ENCODE peak calls at places on chromosomes 3 and 15, in seven cellular contexts. One of them, this sample, is unnamed.

GRCh38 chr3:71690222-71690821 is 34.9 kb downstream of the EIF4E3 start:
- DNase-seq in NCI-H510A: no peak
- DNase-seq in fibroblast of mammary gland: peak
- DNase-seq in substantia nigra: no peak
- DNase-seq in stimulated activated CD8-positive, alpha-beta memory T cell treated with anti-CD3 and anti-CD28 coated beads, Interleukin-4, amount 100 ng/mL, for 24 hours: no peak
- DNase-seq in heart left ventricle: no peak
- DNase-seq in NCI-H748 treated with DMSO at 0.1 percent for 48 hours: no peak
- DNase-seq in this sample: no peak

GRCh38 chr3:39249453-39250115 is 30.3 kb downstream of the CX3CR1 start:
- DNase-seq in NCI-H748 treated with DMSO at 0.1 percent for 48 hours: no peak
- DNase-seq in fibroblast of mammary gland: peak
- DNase-seq in stimulated activated CD8-positive, alpha-beta memory T cell treated with anti-CD3 and anti-CD28 coated beads, Interleukin-4, amount 100 ng/mL, for 24 hours: no peak
- DNase-seq in substantia nigra: no peak
- DNase-seq in NCI-H510A: no peak
- DNase-seq in heart left ventricle: no peak
- DNase-seq in this sample: no peak

GRCh38 chr3:147237991-147238390 is 168.4 kb downstream of the ZIC4 start:
- DNase-seq in NCI-H748 treated with DMSO at 0.1 percent for 48 hours: no peak
- DNase-seq in substantia nigra: no peak
- DNase-seq in stimulated activated CD8-positive, alpha-beta memory T cell treated with anti-CD3 and anti-CD28 coated beads, Interleukin-4, amount 100 ng/mL, for 24 hours: no peak
- DNase-seq in fibroblast of mammary gland: no peak
- DNase-seq in NCI-H510A: no peak
- DNase-seq in heart left ventricle: no peak
- DNase-seq in this sample: no peak

GRCh38 chr3:187251599-187251998 is 39.9 kb downstream of the MASP1 start:
- DNase-seq in NCI-H748 treated with DMSO at 0.1 percent for 48 hours: no peak
- DNase-seq in heart left ventricle: no peak
- DNase-seq in fibroblast of mammary gland: no peak
- DNase-seq in stimulated activated CD8-positive, alpha-beta memory T cell treated with anti-CD3 and anti-CD28 coated beads, Interleukin-4, amount 100 ng/mL, for 24 hours: no peak
- DNase-seq in substantia nigra: no peak
- DNase-seq in NCI-H510A: no peak
- DNase-seq in this sample: no peak

GRCh38 chr15:81338422-81339007 is 14.6 kb upstream of the STARD5 start:
- DNase-seq in fibroblast of mammary gland: peak
- DNase-seq in substantia nigra: no peak
- DNase-seq in NCI-H748 treated with DMSO at 0.1 percent for 48 hours: no peak
- DNase-seq in stimulated activated CD8-positive, alpha-beta memory T cell treated with anti-CD3 and anti-CD28 coated beads, Interleukin-4, amount 100 ng/mL, for 24 hours: no peak
- DNase-seq in NCI-H510A: no peak
- DNase-seq in heart left ventricle: peak
- DNase-seq in this sample: no peak

GRCh38 chr3:5016218-5017161 is 37.3 kb downstream of the BHLHE40 start:
- DNase-seq in NCI-H748 treated with DMSO at 0.1 percent for 48 hours: no peak
- DNase-seq in NCI-H510A: peak
- DNase-seq in stimulated activated CD8-positive, alpha-beta memory T cell treated with anti-CD3 and anti-CD28 coated beads, Interleukin-4, amount 100 ng/mL, for 24 hours: no peak
- DNase-seq in heart left ventricle: peak
- DNase-seq in fibroblast of mammary gland: peak
- DNase-seq in substantia nigra: no peak
- DNase-seq in this sample: peak

GRCh38 chr3:146052046-146052790 is 108.8 kb downstream of the PLOD2 start:
- DNase-seq in NCI-H510A: no peak
- DNase-seq in heart left ventricle: no peak
- DNase-seq in stimulated activated CD8-positive, alpha-beta memory T cell treated with anti-CD3 and anti-CD28 coated beads, Interleukin-4, amount 100 ng/mL, for 24 hours: no peak
- DNase-seq in NCI-H748 treated with DMSO at 0.1 percent for 48 hours: no peak
- DNase-seq in substantia nigra: no peak
- DNase-seq in fibroblast of mammary gland: no peak
- DNase-seq in this sample: no peak

GRCh38 chr15:45645026-45645980 is 10.5 kb downstream of the SQOR start:
- DNase-seq in NCI-H748 treated with DMSO at 0.1 percent for 48 hours: no peak
- DNase-seq in substantia nigra: no peak
- DNase-seq in heart left ventricle: no peak
- DNase-seq in fibroblast of mammary gland: peak
- DNase-seq in NCI-H510A: no peak
- DNase-seq in stimulated activated CD8-positive, alpha-beta memory T cell treated with anti-CD3 and anti-CD28 coated beads, Interleukin-4, amount 100 ng/mL, for 24 hours: no peak
- DNase-seq in this sample: no peak

GRCh38 chr15:38994310-38994709 is 429.7 kb upstream of the RASGRP1 start:
- DNase-seq in NCI-H748 treated with DMSO at 0.1 percent for 48 hours: no peak
- DNase-seq in stimulated activated CD8-positive, alpha-beta memory T cell treated with anti-CD3 and anti-CD28 coated beads, Interleukin-4, amount 100 ng/mL, for 24 hours: no peak
- DNase-seq in fibroblast of mammary gland: no peak
- DNase-seq in heart left ventricle: no peak
- DNase-seq in substantia nigra: peak
- DNase-seq in NCI-H510A: no peak
- DNase-seq in this sample: no peak

GRCh38 chr3:81216192-81216591 is 545.3 kb downstream of the GBE1 start:
- DNase-seq in NCI-H510A: no peak
- DNase-seq in NCI-H748 treated with DMSO at 0.1 percent for 48 hours: no peak
- DNase-seq in stimulated activated CD8-positive, alpha-beta memory T cell treated with anti-CD3 and anti-CD28 coated beads, Interleukin-4, amount 100 ng/mL, for 24 hours: no peak
- DNase-seq in fibroblast of mammary gland: peak
- DNase-seq in substantia nigra: no peak
- DNase-seq in heart left ventricle: no peak
- DNase-seq in this sample: no peak

GRCh38 chr3:172039352-172040077 is at the start of gene FNDC3B:
- DNase-seq in NCI-H748 treated with DMSO at 0.1 percent for 48 hours: peak
- DNase-seq in stimulated activated CD8-positive, alpha-beta memory T cell treated with anti-CD3 and anti-CD28 coated beads, Interleukin-4, amount 100 ng/mL, for 24 hours: peak
- DNase-seq in heart left ventricle: peak
- DNase-seq in fibroblast of mammary gland: peak
- DNase-seq in substantia nigra: peak
- DNase-seq in NCI-H510A: peak
- DNase-seq in this sample: peak

GRCh38 chr3:171388537-171388936 is 71.7 kb downstream of the TNIK start:
- DNase-seq in stimulated activated CD8-positive, alpha-beta memory T cell treated with anti-CD3 and anti-CD28 coated beads, Interleukin-4, amount 100 ng/mL, for 24 hours: no peak
- DNase-seq in NCI-H510A: no peak
- DNase-seq in heart left ventricle: no peak
- DNase-seq in fibroblast of mammary gland: no peak
- DNase-seq in substantia nigra: no peak
- DNase-seq in NCI-H748 treated with DMSO at 0.1 percent for 48 hours: no peak
- DNase-seq in this sample: no peak

GRCh38 chr15:44296625-44297524 is 8.4 kb downstream of the GOLM2 start:
- DNase-seq in NCI-H510A: peak
- DNase-seq in heart left ventricle: no peak
- DNase-seq in substantia nigra: no peak
- DNase-seq in fibroblast of mammary gland: peak
- DNase-seq in stimulated activated CD8-positive, alpha-beta memory T cell treated with anti-CD3 and anti-CD28 coated beads, Interleukin-4, amount 100 ng/mL, for 24 hours: no peak
- DNase-seq in NCI-H748 treated with DMSO at 0.1 percent for 48 hours: no peak
- DNase-seq in this sample: no peak

GRCh38 chr15:77474310-77474986 is 53.8 kb downstream of the HMG20A start:
- DNase-seq in stimulated activated CD8-positive, alpha-beta memory T cell treated with anti-CD3 and anti-CD28 coated beads, Interleukin-4, amount 100 ng/mL, for 24 hours: no peak
- DNase-seq in NCI-H510A: no peak
- DNase-seq in fibroblast of mammary gland: no peak
- DNase-seq in NCI-H748 treated with DMSO at 0.1 percent for 48 hours: no peak
- DNase-seq in heart left ventricle: no peak
- DNase-seq in substantia nigra: no peak
- DNase-seq in this sample: no peak

GRCh38 chr3:127151992-127152391 is 40.9 kb upstream of the PRR23E start:
- DNase-seq in substantia nigra: no peak
- DNase-seq in stimulated activated CD8-positive, alpha-beta memory T cell treated with anti-CD3 and anti-CD28 coated beads, Interleukin-4, amount 100 ng/mL, for 24 hours: no peak
- DNase-seq in NCI-H748 treated with DMSO at 0.1 percent for 48 hours: no peak
- DNase-seq in heart left ventricle: no peak
- DNase-seq in NCI-H510A: no peak
- DNase-seq in fibroblast of mammary gland: peak
- DNase-seq in this sample: no peak

GRCh38 chr15:25848769-25849430 is 14.2 kb downstream of the ATP10A start:
- DNase-seq in substantia nigra: no peak
- DNase-seq in NCI-H510A: no peak
- DNase-seq in heart left ventricle: no peak
- DNase-seq in fibroblast of mammary gland: no peak
- DNase-seq in stimulated activated CD8-positive, alpha-beta memory T cell treated with anti-CD3 and anti-CD28 coated beads, Interleukin-4, amount 100 ng/mL, for 24 hours: no peak
- DNase-seq in NCI-H748 treated with DMSO at 0.1 percent for 48 hours: no peak
- DNase-seq in this sample: no peak

GRCh38 chr3:123773681-123774431 is 110.3 kb downstream of the MYLK start:
- DNase-seq in NCI-H510A: no peak
- DNase-seq in fibroblast of mammary gland: peak
- DNase-seq in NCI-H748 treated with DMSO at 0.1 percent for 48 hours: no peak
- DNase-seq in heart left ventricle: no peak
- DNase-seq in stimulated activated CD8-positive, alpha-beta memory T cell treated with anti-CD3 and anti-CD28 coated beads, Interleukin-4, amount 100 ng/mL, for 24 hours: no peak
- DNase-seq in substantia nigra: peak
- DNase-seq in this sample: no peak

GRCh38 chr3:31234143-31234542 is 298.6 kb upstream of the STT3B start:
- DNase-seq in NCI-H748 treated with DMSO at 0.1 percent for 48 hours: no peak
- DNase-seq in fibroblast of mammary gland: no peak
- DNase-seq in substantia nigra: no peak
- DNase-seq in NCI-H510A: no peak
- DNase-seq in heart left ventricle: no peak
- DNase-seq in stimulated activated CD8-positive, alpha-beta memory T cell treated with anti-CD3 and anti-CD28 coated beads, Interleukin-4, amount 100 ng/mL, for 24 hours: no peak
- DNase-seq in this sample: no peak

GRCh38 chr15:99002226-99002625 is 5.4 kb downstream of the PGPEP1L start:
- DNase-seq in fibroblast of mammary gland: no peak
- DNase-seq in heart left ventricle: no peak
- DNase-seq in NCI-H510A: no peak
- DNase-seq in NCI-H748 treated with DMSO at 0.1 percent for 48 hours: no peak
- DNase-seq in substantia nigra: no peak
- DNase-seq in stimulated activated CD8-positive, alpha-beta memory T cell treated with anti-CD3 and anti-CD28 coated beads, Interleukin-4, amount 100 ng/mL, for 24 hours: no peak
- DNase-seq in this sample: no peak

GRCh38 chr3:98971183-98971681 is 69.7 kb upstream of the DCBLD2 start:
- DNase-seq in fibroblast of mammary gland: peak
- DNase-seq in heart left ventricle: no peak
- DNase-seq in NCI-H510A: no peak
- DNase-seq in NCI-H748 treated with DMSO at 0.1 percent for 48 hours: no peak
- DNase-seq in stimulated activated CD8-positive, alpha-beta memory T cell treated with anti-CD3 and anti-CD28 coated beads, Interleukin-4, amount 100 ng/mL, for 24 hours: no peak
- DNase-seq in substantia nigra: no peak
- DNase-seq in this sample: no peak

GRCh38 chr15:31605467-31605931 is 278.9 kb downstream of the KLF13 start:
- DNase-seq in substantia nigra: peak
- DNase-seq in stimulated activated CD8-positive, alpha-beta memory T cell treated with anti-CD3 and anti-CD28 coated beads, Interleukin-4, amount 100 ng/mL, for 24 hours: no peak
- DNase-seq in NCI-H748 treated with DMSO at 0.1 percent for 48 hours: no peak
- DNase-seq in fibroblast of mammary gland: peak
- DNase-seq in heart left ventricle: no peak
- DNase-seq in NCI-H510A: no peak
- DNase-seq in this sample: no peak

GRCh38 chr3:37905346-37905745 is 43.7 kb downstream of the CTDSPL start:
- DNase-seq in stimulated activated CD8-positive, alpha-beta memory T cell treated with anti-CD3 and anti-CD28 coated beads, Interleukin-4, amount 100 ng/mL, for 24 hours: no peak
- DNase-seq in NCI-H510A: no peak
- DNase-seq in heart left ventricle: no peak
- DNase-seq in fibroblast of mammary gland: no peak
- DNase-seq in substantia nigra: no peak
- DNase-seq in NCI-H748 treated with DMSO at 0.1 percent for 48 hours: no peak
- DNase-seq in this sample: no peak

GRCh38 chr3:185552358-185552877 is at the start of gene LIPH:
- DNase-seq in heart left ventricle: no peak
- DNase-seq in substantia nigra: no peak
- DNase-seq in NCI-H510A: no peak
- DNase-seq in NCI-H748 treated with DMSO at 0.1 percent for 48 hours: no peak
- DNase-seq in stimulated activated CD8-positive, alpha-beta memory T cell treated with anti-CD3 and anti-CD28 coated beads, Interleukin-4, amount 100 ng/mL, for 24 hours: no peak
- DNase-seq in fibroblast of mammary gland: peak
- DNase-seq in this sample: no peak

GRCh38 chr3:117903226-117903625 is 1131.4 kb downstream of the IGSF11 start:
- DNase-seq in fibroblast of mammary gland: peak
- DNase-seq in substantia nigra: no peak
- DNase-seq in stimulated activated CD8-positive, alpha-beta memory T cell treated with anti-CD3 and anti-CD28 coated beads, Interleukin-4, amount 100 ng/mL, for 24 hours: no peak
- DNase-seq in NCI-H510A: no peak
- DNase-seq in NCI-H748 treated with DMSO at 0.1 percent for 48 hours: no peak
- DNase-seq in heart left ventricle: no peak
- DNase-seq in this sample: no peak

This sample was measured in T-helper 17 cell.